ENCODE peak calls at places on chromosomes 7 and 10, in five cellular contexts. J is COLO829, L is cerebellum, O is BJ, R is spleen. C is an unnamed sample.

GRCh38 chr7:114107522-114107921 is 188.7 kb upstream of the PPP1R3A start:
- DNase-seq in L (no peak), R (no peak), O (no peak), J (no peak), C (no peak)

GRCh38 chr10:42872865-42873435 is 90.4 kb downstream of the BMS1 start:
- DNase-seq in O (no peak), L (no peak), J (no peak), R (no peak), C (no peak)

GRCh38 chr10:17349009-17349349 is 105.4 kb downstream of the ST8SIA6 start:
- DNase-seq in J (no peak), O (no peak), L (no peak), R (no peak), C (no peak)

GRCh38 chr7:53110425-53110824 is 75.0 kb downstream of the POM121L12 start:
- DNase-seq in J (no peak), R (no peak), L (no peak), O (no peak), C (no peak)

GRCh38 chr10:20993387-20994170 is 96.5 kb upstream of the NEBL start:
- DNase-seq in J (peak), O (no peak), R (no peak), L (no peak), C (no peak)

GRCh38 chr7:142811154-142811737 is 40.5 kb downstream of the PRSS2 start:
- DNase-seq in O (no peak), R (no peak), J (peak), L (peak), C (peak)

GRCh38 chr7:128373588-128373987 is 12.1 kb upstream of the PRRT4 start:
- DNase-seq in L (no peak), O (no peak), R (no peak), J (no peak), C (no peak)

GRCh38 chr7:475951-476441 is 43.6 kb downstream of the PDGFA start:
- DNase-seq in L (no peak), O (no peak), J (no peak), R (peak), C (no peak)

GRCh38 chr10:121362026-121362425 is 236.2 kb downstream of the FGFR2 start:
- DNase-seq in R (no peak), O (no peak), L (no peak), J (no peak), C (peak)

GRCh38 chr7:91198371-91198770 is 65.9 kb upstream of the FZD1 start:
- DNase-seq in R (no peak), O (no peak), L (no peak), J (no peak), C (no peak)

GRCh38 chr10:12541446-12542067 is 192.2 kb downstream of the CAMK1D start:
- DNase-seq in L (no peak), O (no peak), J (no peak), R (no peak), C (no peak)

GRCh38 chr7:94971051-94971867 is 63.9 kb downstream of the PPP1R9A start:
- DNase-seq in R (no peak), L (no peak), J (no peak), O (peak), C (no peak)

GRCh38 chr7:93147358-93147757 is 827 bp downstream of the SAMD9L start:
- DNase-seq in R (peak), O (no peak), J (peak), L (no peak), C (peak)

C was measured in SK-MEL-5.